ENCODE peak calls at places on chromosomes 2 and 18, in five cellular contexts. S is cardiac muscle cell, V is A549, W is endodermal cell, Y is NB4. M is an unnamed sample.

GRCh38 chr2:71100195-71100964 is 29.6 kb downstream of the MCEE start:
- DNase-seq in S (peak), V (peak), W (peak), Y (peak), M (no peak)

GRCh38 chr18:11251891-11252270 is 102.5 kb upstream of the PIEZO2 start:
- DNase-seq in S (no peak), V (no peak), W (no peak), Y (no peak), M (no peak)

GRCh38 chr18:47510831-47511230 is 259.4 kb upstream of the SKOR2 start:
- DNase-seq in S (no peak), V (no peak), W (no peak), Y (no peak), M (no peak)

GRCh38 chr18:49723648-49724180 is 89.6 kb downstream of the ACAA2 start:
- DNase-seq in S (no peak), V (peak), W (peak), Y (peak), M (no peak)

GRCh38 chr2:29195796-29196195 is 80.6 kb downstream of the CLIP4 start:
- DNase-seq in S (no peak), V (no peak), W (no peak), Y (no peak), M (no peak)

GRCh38 chr18:10376735-10377134 is 77.7 kb upstream of the APCDD1 start:
- DNase-seq in S (no peak), V (no peak), W (no peak), Y (no peak), M (no peak)

GRCh38 chr2:71045151-71045550 is 23.3 kb upstream of the NAGK start:
- DNase-seq in S (no peak), V (no peak), W (no peak), Y (no peak), M (no peak)

GRCh38 chr2:16832910-16833309 is 167.3 kb upstream of the CYRIA start:
- DNase-seq in S (no peak), V (no peak), W (no peak), Y (no peak), M (no peak)

GRCh38 chr2:220117010-220117409 is 489.6 kb downstream of the SLC4A3 start:
- DNase-seq in S (no peak), V (no peak), W (no peak), Y (no peak), M (no peak)

GRCh38 chr2:169010633-169011460 is 20.3 kb downstream of the ABCB11 start:
- DNase-seq in S (no peak), V (no peak), W (no peak), Y (no peak), M (no peak)

GRCh38 chr2:24831736-24832421 is 38.7 kb downstream of the CENPO start:
- DNase-seq in S (no peak), V (no peak), W (no peak), Y (no peak), M (no peak)

GRCh38 chr2:29322011-29322410 is 206.8 kb downstream of the CLIP4 start:
- DNase-seq in S (no peak), V (no peak), W (no peak), Y (no peak), M (no peak)

GRCh38 chr2:218982312-218983262 is 2.4 kb downstream of the FEV start:
- DNase-seq in S (no peak), V (no peak), W (peak), Y (peak), M (no peak)

GRCh38 chr2:42095923-42096408 is 48.1 kb downstream of the PKDCC start:
- DNase-seq in S (peak), V (peak), W (peak), Y (peak), M (no peak)

GRCh38 chr2:122203523-122203922 is 448.1 kb downstream of the TSN start:
- DNase-seq in S (no peak), V (no peak), W (no peak), Y (no peak), M (peak)

GRCh38 chr2:230765611-230766300 is 53.1 kb downstream of the CAB39 start:
- DNase-seq in S (no peak), V (no peak), W (no peak), Y (no peak), M (no peak)

GRCh38 chr18:34627138-34627920 is 82.8 kb upstream of the DTNA start:
- DNase-seq in S (no peak), V (no peak), W (no peak), Y (no peak), M (no peak)

GRCh38 chr2:175892046-175892445 is 110.0 kb downstream of the LNPK start:
- DNase-seq in S (no peak), V (no peak), W (no peak), Y (no peak), M (no peak)

DNA sequence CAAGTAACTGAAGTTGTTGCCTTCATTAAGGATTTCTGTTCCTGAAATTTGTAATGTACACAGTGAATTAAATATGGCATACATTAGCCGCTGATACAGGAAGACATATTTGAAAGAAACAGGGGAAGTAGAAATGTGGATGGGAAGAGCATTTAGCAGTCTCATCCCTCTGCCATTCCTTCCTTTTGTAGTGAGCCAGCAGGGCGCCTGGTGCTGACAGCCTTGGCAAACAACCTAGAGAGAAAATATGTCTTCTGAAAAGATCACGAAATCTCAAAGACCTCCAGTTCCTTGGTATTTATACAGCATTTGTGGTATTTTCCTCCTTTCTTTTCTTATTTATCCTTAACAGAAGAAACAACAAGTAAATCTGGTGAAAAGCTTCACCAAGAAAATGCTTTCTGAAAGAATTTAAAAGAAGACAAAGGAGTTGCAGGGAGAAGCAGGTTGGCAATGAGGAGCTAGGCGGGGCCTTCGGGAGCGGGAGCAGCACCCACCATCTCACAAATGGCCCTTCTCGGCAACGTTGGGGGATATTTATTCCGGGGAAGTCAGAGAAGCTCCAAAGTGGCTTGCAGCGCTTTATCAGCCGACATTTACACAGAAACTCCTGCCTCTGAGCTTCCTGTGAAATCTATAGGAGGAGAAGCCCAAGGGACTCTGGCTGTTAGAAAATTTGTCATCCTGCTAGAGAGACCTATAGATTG is 406.1 kb upstream of the NRP2 start:
- DNase-seq in S (no peak), V (peak), W (peak), Y (no peak), M (no peak)
- H3K4me3 ChIP-seq in S (no peak), V (no peak), W (peak), Y (no peak), M (no peak)

DNA sequence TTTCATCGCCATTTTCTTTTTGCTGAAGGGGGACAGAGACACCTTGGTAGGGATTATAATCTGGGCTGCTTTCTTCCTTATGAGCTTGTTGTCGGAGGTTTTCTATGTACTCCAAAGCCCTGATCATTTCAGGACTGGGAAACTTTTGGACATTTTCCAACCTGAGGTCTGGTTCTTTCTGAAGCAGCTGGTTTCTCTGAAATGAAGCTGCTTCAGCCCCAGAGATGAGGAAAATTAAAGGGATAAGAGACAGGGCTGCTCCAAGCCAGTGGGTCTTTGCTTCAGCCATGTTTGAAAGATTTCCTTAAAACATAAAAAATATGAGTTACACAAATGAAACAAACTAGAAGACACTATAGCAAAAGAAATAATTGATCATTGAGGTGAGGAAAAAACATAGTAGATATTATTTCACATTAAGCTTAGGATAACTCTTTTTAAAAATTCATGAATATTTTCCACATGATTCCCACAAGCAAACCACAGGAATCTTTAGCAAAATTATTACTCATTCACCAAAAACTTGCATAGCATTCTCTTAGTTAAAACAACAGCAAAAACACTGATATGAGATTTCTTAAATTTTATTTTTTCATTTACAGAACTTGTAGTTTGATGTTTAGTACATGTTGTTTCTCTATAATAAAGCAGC is 3.0 kb downstream of the SCG2 start:
- DNase-seq in S (no peak), V (no peak), W (no peak), Y (no peak), M (no peak)
- H3K4me3 ChIP-seq in S (no peak), V (no peak), W (no peak), Y (no peak), M (no peak)

GRCh38 chr2:170817999-170818293 is 1.3 kb downstream of the GAD1 start:
- DNase-seq in S (no peak), V (no peak), W (no peak), Y (no peak), M (no peak)
- H3K4me3 ChIP-seq in S (peak), V (peak), W (peak), Y (no peak), M (peak)

DNA sequence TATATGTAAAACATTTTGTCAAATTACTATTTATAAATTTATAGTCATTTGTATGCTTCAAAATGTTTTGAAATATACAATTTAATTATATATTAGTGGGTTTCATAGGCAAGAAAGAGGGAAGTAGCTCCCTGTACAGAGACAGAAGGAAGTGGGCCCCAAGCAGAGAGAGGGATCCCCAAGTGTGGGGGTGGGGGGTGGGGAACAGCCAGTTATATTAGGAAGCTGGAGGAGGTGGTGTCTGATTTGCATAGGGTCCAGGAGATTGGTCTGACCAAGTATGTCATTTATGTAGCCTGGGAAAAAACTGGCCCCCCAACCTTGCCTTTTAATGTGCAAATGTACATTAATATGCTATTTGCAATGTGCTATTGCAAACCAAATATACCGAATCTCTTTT is 76.5 kb upstream of the ZSWIM2 start:
- DNase-seq in S (no peak), V (no peak), W (no peak), Y (peak), M (no peak)
- H3K4me3 ChIP-seq in S (no peak), V (no peak), W (no peak), Y (no peak), M (no peak)

DNA sequence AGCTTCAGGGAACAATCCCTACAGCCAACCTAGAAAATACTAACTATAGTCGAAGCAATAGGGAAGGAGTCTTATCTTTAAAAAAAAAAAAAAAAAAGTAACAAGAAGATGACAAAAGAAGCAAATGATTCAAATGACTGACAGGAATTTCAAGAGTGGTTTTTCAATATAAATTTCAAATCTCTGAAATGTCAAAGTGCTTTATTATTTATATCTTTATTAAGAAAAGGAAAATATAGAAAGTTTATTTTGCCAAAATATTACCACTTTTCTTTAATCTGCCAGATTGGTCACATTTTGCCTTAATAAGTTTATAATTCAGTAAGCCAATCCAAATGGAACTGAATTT is 63.5 kb upstream of the HNRNPA3 start:
- DNase-seq in S (no peak), V (no peak), W (no peak), Y (no peak), M (no peak)
- H3K4me3 ChIP-seq in S (no peak), V (no peak), W (peak), Y (no peak), M (no peak)